ENCODE peak calls at places on chromosomes 3 and 15, in five cellular contexts. A is GF-D8; K is activated T-cell treated with anti-CD3 and anti-CD28 coated beads, Interleukin-2, amount 50 U/mL, for 72 hours; W is stimulated activated CD8-positive, alpha-beta memory T cell treated with anti-CD3 and anti-CD28 coated beads, Interleukin-15, amount 100 ng/mL, for 24 hours; I is H7. E is an unnamed sample.
A peak's percentile ranks its signal among the peaks of the same experiment; 100 is the strongest.

GRCh38 chr3:54891540-54891897 is 36.3 kb downstream of the LRTM1 start:
- DNase-seq in A (no peak), K (no peak), W (no peak), I (peak; percentile 39), E (no peak)

GRCh38 chr15:79088426-79089205 is 2.0 kb downstream of the RASGRF1 start:
- DNase-seq in A (no peak), K (no peak), W (no peak), I (peak; percentile 19), E (no peak)

GRCh38 chr15:31869640-31870335 is 160.5 kb upstream of the CHRNA7 start:
- DNase-seq in A (no peak), K (peak; percentile 2), W (no peak), I (peak; percentile 68), E (no peak)

GRCh38 chr3:10516835-10517465 is 11.6 kb upstream of the ATP2B2 start:
- DNase-seq in A (no peak), K (no peak), W (no peak), I (no peak), E (no peak)

GRCh38 chr3:131388400-131388799 is 6.8 kb downstream of the NUDT16 start:
- DNase-seq in A (no peak), K (no peak), W (no peak), I (no peak), E (no peak)

GRCh38 chr3:189961525-189962161 is 159.1 kb downstream of the P3H2 start:
- DNase-seq in A (peak; percentile 1), K (peak; percentile 75), W (peak; percentile 51), I (peak; percentile 56), E (peak; percentile 87)

GRCh38 chr15:98850991-98851776 is 156.4 kb downstream of the PGPEP1L start:
- DNase-seq in A (peak; percentile 32), K (peak; percentile 76), W (peak; percentile 17), I (peak; percentile 81), E (peak; percentile 88)

GRCh38 chr3:48088056-48088748 is 72.0 kb upstream of the MAP4 start:
- DNase-seq in A (no peak), K (peak; percentile 6), W (no peak), I (peak; percentile 61), E (peak; percentile 12)

GRCh38 chr3:126375835-126376331 is 18.7 kb upstream of the KLF15 start:
- DNase-seq in A (no peak), K (no peak), W (no peak), I (peak; percentile 57), E (no peak)

GRCh38 chr3:37712918-37713819 is 148.5 kb upstream of the CTDSPL start:
- DNase-seq in A (no peak), K (no peak), W (no peak), I (no peak), E (no peak)

GRCh38 chr3:172608575-172608974 is 85.3 kb upstream of the TNFSF10 start:
- DNase-seq in A (no peak), K (no peak), W (no peak), I (no peak), E (no peak)